ENCODE peak calls at places on chromosomes 12 and 14, in five cellular contexts. V is K562, M is HepG2, R is GM12878, E is SK-N-SH. G is an unnamed sample.

GRCh38 chr14:74514471-74514932 is 20.9 kb downstream of the ISCA2 start:
- DNase-seq in V (no peak), M (peak; percentile 25), E (no peak), R (no peak), G (no peak)

GRCh38 chr12:54378791-54379400 is 5.6 kb downstream of the ZNF385A start:
- DNase-seq in R (no peak), E (peak; percentile 93), M (peak; percentile 29), V (peak; percentile 86), G (no peak)

GRCh38 chr12:124675881-124676688 is 108.7 kb upstream of the NCOR2 start:
- DNase-seq in V (no peak), E (no peak), M (no peak), R (no peak), G (no peak)

GRCh38 chr12:49533331-49533730 is 5.5 kb upstream of the KCNH3 start:
- DNase-seq in R (no peak), E (no peak), M (no peak), V (no peak), G (no peak)

GRCh38 chr12:118541071-118541470 is 164.7 kb downstream of the SUDS3 start:
- DNase-seq in E (no peak), M (no peak), V (no peak), R (no peak), G (no peak)

GRCh38 chr12:11941601-11942360 is 129.0 kb upstream of the BCL2L14 start:
- DNase-seq in E (no peak), R (no peak), M (no peak), V (no peak), G (no peak)

GRCh38 chr14:49670475-49670874 is 17.5 kb downstream of the POLE2 start:
- DNase-seq in M (no peak), E (no peak), V (no peak), R (no peak), G (no peak)

GRCh38 chr14:80212025-80212402 is 710 bp upstream of the DIO2 start:
- DNase-seq in V (no peak), E (no peak), R (no peak), M (no peak), G (no peak)

GRCh38 chr12:1790470-1790869 is 29.9 kb upstream of the LRTM2 start:
- DNase-seq in V (no peak), R (no peak), M (no peak), E (peak; percentile 9), G (peak; percentile 40)

GRCh38 chr14:92352158-92352985 is 29.4 kb downstream of the SLC24A4 start:
- DNase-seq in V (peak; percentile 43), R (no peak), M (peak; percentile 13), E (no peak), G (peak; percentile 71)

GRCh38 chr12:119841433-119842210 is 35.5 kb downstream of the CIT start:
- DNase-seq in V (no peak), E (no peak), R (no peak), M (no peak), G (no peak)

GRCh38 chr12:16307843-16308475 is 30.5 kb upstream of the SLC15A5 start:
- DNase-seq in V (no peak), R (no peak), M (no peak), E (no peak), G (no peak)

GRCh38 chr12:108515916-108516315 is 839 bp downstream of the FICD start:
- DNase-seq in R (no peak), E (no peak), M (peak; percentile 17), V (no peak), G (no peak)

GRCh38 chr12:13425766-13426165 is 229.2 kb downstream of the EMP1 start:
- DNase-seq in V (no peak), E (no peak), R (no peak), M (no peak), G (no peak)

GRCh38 chr14:68639518-68640292 is 153.2 kb downstream of the ZFP36L1 start:
- DNase-seq in V (no peak), R (no peak), M (no peak), E (no peak), G (no peak)

GRCh38 chr14:89378119-89378518 is 38.9 kb downstream of the FOXN3 start:
- DNase-seq in E (no peak), V (no peak), M (no peak), R (no peak), G (no peak)

GRCh38 chr14:32078030-32078793 is 1.1 kb downstream of the ARHGAP5 start:
- DNase-seq in M (peak; percentile 70), E (peak; percentile 46), V (peak; percentile 18), R (no peak), G (no peak)

GRCh38 chr12:123690191-123690840 is 19.4 kb downstream of the TCTN2 start:
- DNase-seq in V (no peak), M (no peak), E (no peak), R (no peak), G (no peak)

GRCh38 chr14:73739174-73739898 is 25.2 kb upstream of the PNMA1 start:
- DNase-seq in R (no peak), M (no peak), E (no peak), V (peak; percentile 23), G (no peak)

GRCh38 chr12:86249856-86250255 is 6.3 kb downstream of the MGAT4C start:
- DNase-seq in R (no peak), M (no peak), E (no peak), V (no peak), G (no peak)

GRCh38 chr14:24240110-24240918 is 2.1 kb downstream of the TINF2 start:
- DNase-seq in V (no peak), R (no peak), E (no peak), M (no peak), G (no peak)

GRCh38 chr12:125193798-125194562 is 128.7 kb downstream of the AACS start:
- DNase-seq in M (no peak), V (peak; percentile 25), E (peak; percentile 65), R (no peak), G (no peak)

GRCh38 chr12:95611676-95612309 is 60.5 kb upstream of the USP44 start:
- DNase-seq in M (peak; percentile 62), E (no peak), V (no peak), R (no peak), G (no peak)

GRCh38 chr12:68487721-68488309 is 122.9 kb upstream of the RAP1B start:
- DNase-seq in V (no peak), M (no peak), R (no peak), E (no peak), G (no peak)

GRCh38 chr12:114742363-114742762 is 58.4 kb upstream of the TBX3 start:
- DNase-seq in M (no peak), R (no peak), V (no peak), E (peak; percentile 58), G (no peak)

GRCh38 chr12:70365398-70365647 is 767 bp upstream of the KCNMB4 start:
- DNase-seq in E (no peak), V (no peak), R (no peak), M (no peak), G (peak; percentile 65)

GRCh38 chr12:52234226-52234810 is 1.3 kb downstream of the KRT7 start:
- DNase-seq in R (no peak), M (no peak), E (no peak), V (no peak), G (no peak)

GRCh38 chr12:31959051-31959700 is at the start of gene RESF1:
- DNase-seq in V (peak; percentile 85), M (peak; percentile 79), R (peak; percentile 57), E (peak; percentile 96), G (peak; percentile 80)
- H3K9ac ChIP-seq in V (peak within 1 kb of the TSS; percentile 95), M (peak within 1 kb of the TSS; percentile 70), R (peak within 1 kb of the TSS; percentile 91), E (peak within 1 kb of the TSS; percentile 69), G (peak within 1 kb of the TSS; percentile 52)

GRCh38 chr14:77040059-77040308 is 11.5 kb upstream of the IRF2BPL start:
- DNase-seq in M (no peak), R (no peak), E (peak; percentile 86), V (no peak), G (no peak)

GRCh38 chr14:77040309-77040994 is 11.9 kb upstream of the IRF2BPL start:
- DNase-seq in V (peak; percentile 76), M (peak; percentile 99), E (peak; percentile 79), R (peak; percentile 99), G (no peak)

GRCh38 chr14:77037886-77038511 is 9.5 kb upstream of the IRF2BPL start:
- DNase-seq in V (no peak), E (no peak), R (no peak), M (no peak), G (no peak)

GRCh38 chr14:77040995-77041744 is 12.7 kb upstream of the IRF2BPL start:
- DNase-seq in M (no peak), R (no peak), E (no peak), V (no peak), G (no peak)

DNA sequence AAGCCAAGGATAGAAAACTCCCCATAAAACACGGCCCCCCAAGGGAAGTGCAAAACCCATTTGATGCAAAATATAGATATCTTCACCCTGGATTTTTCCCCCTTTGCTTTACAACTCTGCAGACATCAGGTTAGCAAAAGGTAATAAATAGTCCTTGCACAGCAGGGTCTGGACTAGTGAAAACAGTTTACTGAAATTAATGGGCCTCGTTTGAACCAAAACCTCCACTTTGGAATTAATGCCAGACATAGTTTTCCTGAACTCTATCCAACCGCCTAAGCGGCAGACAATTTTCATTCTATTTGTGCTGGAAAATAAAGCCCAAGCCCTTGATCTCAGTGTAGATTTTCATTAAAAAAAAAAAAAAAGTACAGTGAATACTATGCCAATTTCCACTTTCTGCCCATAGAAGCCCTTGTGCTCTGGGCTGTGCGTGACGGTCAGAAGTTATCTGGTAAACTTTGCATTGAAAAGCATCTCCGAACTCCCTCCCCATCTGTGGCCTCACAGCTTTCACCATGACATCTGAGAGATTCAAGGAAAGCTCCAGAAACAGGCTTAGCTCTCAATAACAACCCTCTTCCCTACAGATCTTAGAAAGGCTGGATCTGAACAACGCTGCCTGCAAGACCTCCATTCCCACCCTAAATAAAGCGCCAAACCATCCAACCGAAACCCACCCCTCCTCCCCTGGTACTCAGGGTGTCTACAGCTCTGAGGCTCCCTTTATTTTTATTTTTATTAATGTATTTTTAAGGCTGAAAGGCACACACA is 11.0 kb upstream of the IRF2BPL start:
- DNase-seq in E (no peak), R (no peak), M (no peak), V (no peak), G (no peak)
- TF ChIP-seq EP300 in E (peak; percentile 47), R (no peak), M (no peak), V (no peak), G (no peak)

GRCh38 chr14:64095620-64096019 is 198.6 kb downstream of the ESR2 start:
- DNase-seq in E (no peak), M (no peak), V (no peak), R (no peak), G (no peak)
- H3K9ac ChIP-seq in E (no peak overlapping the region), M (no peak overlapping the region), V (no peak overlapping the region), R (no peak overlapping the region), G (no peak overlapping the region)

DNA sequence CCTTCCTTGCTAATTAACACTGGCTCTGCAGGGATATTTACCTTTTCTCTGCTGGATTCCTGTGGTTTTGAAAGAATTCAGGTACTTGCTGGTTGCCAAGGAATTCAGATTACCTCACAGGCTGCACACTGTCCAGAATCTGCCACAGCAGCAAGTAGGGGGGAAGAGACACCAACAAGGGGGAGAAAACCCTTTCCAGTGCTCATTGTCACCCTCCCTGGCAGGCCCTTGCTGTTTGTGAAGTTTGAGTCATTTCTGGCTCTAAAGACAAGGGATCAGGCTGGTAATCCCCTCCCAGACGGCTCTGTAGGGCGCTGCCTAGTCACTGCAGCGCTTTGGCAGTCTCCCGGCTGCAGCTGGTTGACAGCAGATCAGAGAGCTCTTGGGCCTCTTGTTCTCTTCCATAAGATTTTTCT is 50.8 kb downstream of the TTLL5 start:
- DNase-seq in M (peak; percentile 96), V (no peak), E (no peak), R (peak; percentile 40), G (peak; percentile 51)
- TF ChIP-seq EP300 in M (peak; percentile 55), V (no peak), E (no peak), R (no peak), G (no peak)

G was measured in H1.